ENCODE peak calls at places on chromosomes 2 and 18, in ten cellular contexts. H is iPS DF 19.7, S is lung, A is cardiac muscle cell, R is stomach, P is hepatic stellate cell, M is GM10248, U is left ventricle myocardium inferior, J is HuH-7.5, L is esophagus squamous epithelium. O is an unnamed sample.
A peak's percentile ranks its signal among the peaks of the same experiment; 100 is the strongest.

GRCh38 chr2:99285521-99285920 is 15.5 kb downstream of the LYG1 start:
- DNase-seq in P (no peak), M (no peak), R (no peak), H (no peak), S (peak; percentile 29), J (no peak), U (no peak), A (no peak), L (no peak), O (no peak)

GRCh38 chr2:102773149-102773706 is 11.4 kb downstream of the TMEM182 start:
- DNase-seq in J (no peak), M (no peak), P (no peak), U (no peak), S (no peak), L (no peak), R (no peak), A (no peak), H (no peak), O (no peak)

GRCh38 chr2:15968280-15969178 is 28.2 kb downstream of the MYCN start:
- DNase-seq in U (no peak), S (no peak), A (no peak), R (no peak), M (no peak), L (no peak), H (no peak), P (no peak), J (no peak), O (no peak)

GRCh38 chr2:145094353-145094752 is 574.4 kb upstream of the ZEB2 start:
- DNase-seq in L (no peak), P (no peak), R (no peak), A (no peak), U (no peak), S (no peak), H (no peak), J (no peak), M (no peak), O (no peak)

GRCh38 chr2:171347591-171348032 is 86.2 kb downstream of the METTL8 start:
- DNase-seq in R (no peak), M (peak; percentile 20), S (no peak), P (peak; percentile 50), H (no peak), J (no peak), L (no peak), U (no peak), A (peak; percentile 8), O (no peak)

GRCh38 chr18:5481621-5482020 is 62.2 kb downstream of the EPB41L3 start:
- DNase-seq in R (no peak), J (no peak), P (no peak), S (no peak), A (no peak), M (no peak), H (no peak), U (no peak), L (no peak), O (no peak)

GRCh38 chr2:231379266-231380215 is 16.0 kb upstream of the B3GNT7 start:
- DNase-seq in P (no peak), U (no peak), A (no peak), S (no peak), L (no peak), J (no peak), R (peak; percentile 45), M (no peak), H (no peak), O (no peak)

GRCh38 chr2:216865658-216866057 is 5.8 kb upstream of the TNP1 start:
- DNase-seq in J (no peak), P (no peak), H (no peak), R (no peak), L (no peak), S (no peak), U (no peak), M (no peak), A (no peak), O (no peak)

GRCh38 chr2:166665991-166666940 is 172.2 kb upstream of the SCN7A start:
- DNase-seq in L (no peak), M (no peak), H (no peak), U (no peak), S (no peak), A (no peak), P (peak; percentile 3), J (no peak), R (no peak), O (no peak)

GRCh38 chr2:201433389-201433995 is 17.8 kb downstream of the TRAK2 start:
- DNase-seq in H (no peak), R (no peak), P (no peak), A (no peak), U (no peak), S (no peak), L (no peak), M (no peak), J (no peak), O (peak; percentile 83)

GRCh38 chr2:66982766-66983165 is 414.4 kb upstream of the ETAA1 start:
- DNase-seq in R (no peak), J (no peak), A (no peak), U (no peak), P (no peak), H (no peak), S (no peak), L (no peak), M (no peak), O (no peak)

GRCh38 chr18:13610517-13610916 is 115.8 kb downstream of the FAM210A start:
- DNase-seq in U (no peak), M (no peak), H (no peak), R (no peak), L (no peak), A (no peak), P (no peak), S (no peak), J (no peak), O (no peak)

GRCh38 chr18:52060612-52061259 is 279.3 kb upstream of the DCC start:
- DNase-seq in M (no peak), R (no peak), U (no peak), J (no peak), P (no peak), A (no peak), H (peak; percentile 2), S (no peak), L (no peak), O (no peak)

GRCh38 chr2:38602136-38602731 is 494 bp downstream of the HNRNPLL start:
- DNase-seq in A (peak; percentile 53), P (no peak), M (peak; percentile 41), H (no peak), U (peak; percentile 35), L (no peak), J (no peak), S (peak; percentile 44), R (peak; percentile 43), O (no peak)

GRCh38 chr2:105636109-105636740 is 108.5 kb upstream of the NCK2 start:
- DNase-seq in L (no peak), A (no peak), H (no peak), J (no peak), R (no peak), U (no peak), S (peak; percentile 19), P (no peak), M (no peak), O (no peak)